ENCODE peak calls at places on chromosomes 16 and 17, in four cellular contexts. J is stimulated activated CD4-positive, alpha-beta T cell treated with anti-CD3 and anti-CD28 coated beads, Interleukin-1b, Interleukin-23, amount 100 ng/mL, for 24 hours; Y is ACHN; T is HT-29. A is an unnamed sample.

GRCh38 chr17:33778505-33779398 is 476.3 kb upstream of the CCL2 start:
- DNase-seq in J (no peak), Y (peak), T (peak), A (no peak)

GRCh38 chr17:73096866-73097265 is 4.4 kb upstream of the SLC39A11 start:
- DNase-seq in J (no peak), Y (no peak), T (no peak), A (no peak)

GRCh38 chr16:68298312-68298711 is 12.4 kb downstream of the SLC7A6OS start:
- DNase-seq in J (no peak), Y (no peak), T (no peak), A (no peak)

GRCh38 chr16:75038036-75038959 is 39.5 kb downstream of the ZNRF1 start:
- DNase-seq in J (no peak), Y (no peak), T (no peak), A (no peak)

GRCh38 chr17:3596804-3597464 is 12.3 kb downstream of the TRPV1 start:
- DNase-seq in J (no peak), Y (no peak), T (no peak), A (no peak)

GRCh38 chr16:50611995-50612848 is 64.0 kb downstream of the NKD1 start:
- DNase-seq in J (no peak), Y (no peak), T (no peak), A (no peak)

GRCh38 chr17:2215616-2216364 is 87.8 kb downstream of the SMG6 start:
- DNase-seq in J (peak), Y (no peak), T (no peak), A (no peak)

GRCh38 chr17:68289936-68290267 is 1.0 kb downstream of the SLC16A6 start:
- DNase-seq in J (no peak), Y (no peak), T (no peak), A (no peak)

GRCh38 chr16:78696797-78697196 is 597.3 kb downstream of the WWOX start:
- DNase-seq in J (no peak), Y (no peak), T (no peak), A (no peak)

GRCh38 chr17:82391496-82392066 is 20.0 kb downstream of the UTS2R start:
- DNase-seq in J (no peak), Y (no peak), T (no peak), A (no peak)

GRCh38 chr17:64706224-64707076 is 44.3 kb upstream of the SMURF2 start:
- DNase-seq in J (no peak), Y (peak), T (peak), A (no peak)

GRCh38 chr16:47503936-47504335 is 42.8 kb downstream of the PHKB start:
- DNase-seq in J (no peak), Y (no peak), T (no peak), A (no peak)

GRCh38 chr16:65500007-65500406 is 378.1 kb upstream of the CDH11 start:
- DNase-seq in J (no peak), Y (no peak), T (no peak), A (no peak)

GRCh38 chr16:27369806-27370205 is 32.2 kb upstream of the IL21R start:
- DNase-seq in J (no peak), Y (no peak), T (no peak), A (no peak)

GRCh38 chr17:10649031-10649430 is 8.1 kb downstream of the MYH3 start:
- DNase-seq in J (no peak), Y (no peak), T (no peak), A (no peak)

GRCh38 chr17:64387545-64388171 is 3.0 kb downstream of the PECAM1 start:
- DNase-seq in J (no peak), Y (no peak), T (no peak), A (no peak)

GRCh38 chr17:43341705-43342600 is 56.8 kb upstream of the ARL4D start:
- DNase-seq in J (no peak), Y (no peak), T (no peak), A (no peak)

GRCh38 chr17:57606111-57606875 is 138.8 kb downstream of the CCDC182 start:
- DNase-seq in J (no peak), Y (no peak), T (no peak), A (no peak)

GRCh38 chr17:67019126-67019507 is 25.2 kb upstream of the CACNG1 start:
- DNase-seq in J (no peak), Y (no peak), T (no peak), A (no peak)

GRCh38 chr16:68298907-68299515 is 11.7 kb downstream of the SLC7A6OS start:
- DNase-seq in J (no peak), Y (peak), T (no peak), A (no peak)

GRCh38 chr17:69228576-69228975 is at the start of gene ABCA10:
- DNase-seq in J (no peak), Y (no peak), T (no peak), A (no peak)

GRCh38 chr16:54805648-54806047 is 125.0 kb upstream of the IRX5 start:
- DNase-seq in J (no peak), Y (no peak), T (no peak), A (no peak)

GRCh38 chr17:82402865-82403264 is 15.3 kb upstream of the HEXD start:
- DNase-seq in J (no peak), Y (peak), T (no peak), A (no peak)

GRCh38 chr16:57600952-57601580 is 27.4 kb upstream of the ADGRG1 start:
- DNase-seq in J (no peak), Y (no peak), T (no peak), A (no peak)

GRCh38 chr16:21302898-21303528 is 24.9 kb upstream of the CRYM start:
- DNase-seq in J (no peak), Y (peak), T (no peak), A (peak)

GRCh38 chr16:51404386-51404785 is 253.3 kb upstream of the SALL1 start:
- DNase-seq in J (no peak), Y (no peak), T (no peak), A (no peak)

GRCh38 chr17:75832652-75833400 is 11.4 kb downstream of the UNC13D start:
- DNase-seq in J (no peak), Y (no peak), T (peak), A (no peak)

GRCh38 chr17:48722201-48722907 is at the start of gene PRAC1:
- DNase-seq in J (no peak), Y (no peak), T (no peak), A (no peak)

GRCh38 chr17:4301066-4301465 is 37.3 kb upstream of the ANKFY1 start:
- DNase-seq in J (no peak), Y (no peak), T (no peak), A (no peak)

GRCh38 chr16:57838161-57838560 is 35.9 kb upstream of the KIFC3 start:
- DNase-seq in J (no peak), Y (no peak), T (no peak), A (no peak)

GRCh38 chr17:50560931-50561750 is 626 bp downstream of the CACNA1G start:
- DNase-seq in J (no peak), Y (no peak), T (no peak), A (no peak)

GRCh38 chr16:52906271-52906670 is 146.4 kb downstream of the CHD9NB start:
- DNase-seq in J (no peak), Y (no peak), T (no peak), A (no peak)

GRCh38 chr16:86605950-86606349 is 27.6 kb downstream of the FOXL1 start:
- DNase-seq in J (no peak), Y (no peak), T (no peak), A (no peak)

GRCh38 chr17:56222255-56222654 is 69.0 kb downstream of the ANKFN1 start:
- DNase-seq in J (no peak), Y (no peak), T (no peak), A (no peak)

GRCh38 chr16:88303890-88304819 is 78.6 kb upstream of the ZNF469 start:
- DNase-seq in J (no peak), Y (peak), T (no peak), A (no peak)

GRCh38 chr16:72743011-72743761 is 304.7 kb downstream of the ZFHX3 start:
- DNase-seq in J (no peak), Y (no peak), T (no peak), A (no peak)

GRCh38 chr17:45934044-45934979 is 40.0 kb downstream of the MAPT start:
- DNase-seq in J (no peak), Y (no peak), T (no peak), A (no peak)

GRCh38 chr16:4702466-4702808 is 9.1 kb downstream of the NUDT16L1 start:
- DNase-seq in J (no peak), Y (peak), T (no peak), A (no peak)

A was measured in SW 1271.